ENCODE peak calls at places on chromosome X, in nine cellular contexts. P is CD4-positive, CD25-positive, alpha-beta regulatory T cell; J is HuH-7.5; B is HTR-8/SVneo; W is NB4; Y is SK-N-DZ; H is activated T-cell treated with anti-CD3 and anti-CD28 coated beads for 1 hour; E is MM.1S; A is progenitor cell of endocrine pancreas. V is an unnamed sample.

GRCh38 chrX:70336767-70337166 is 46.9 kb downstream of the KIF4A start:
- DNase-seq in W (no peak), J (no peak), B (no peak), P (no peak), H (no peak), Y (no peak), A (no peak), E (peak), V (no peak)

GRCh38 chrX:1205681-1206611 is 6.5 kb downstream of the CRLF2 start:
- DNase-seq in J (no peak), P (no peak), W (peak), B (peak), Y (peak), H (no peak), E (peak), A (no peak), V (peak)

GRCh38 chrX:18793601-18794089 is 86.2 kb downstream of the PPEF1 start:
- DNase-seq in P (no peak), E (no peak), H (no peak), A (no peak), Y (no peak), W (peak), B (no peak), J (no peak), V (no peak)

GRCh38 chrX:119008122-119008744 is 33.8 kb downstream of the LONRF3 start:
- DNase-seq in J (peak), Y (peak), E (peak), B (peak), A (no peak), H (peak), P (no peak), W (peak), V (peak)

GRCh38 chrX:40064055-40064597 is 33.6 kb downstream of the BCOR start:
- DNase-seq in W (no peak), H (no peak), J (no peak), Y (no peak), B (no peak), A (no peak), E (no peak), P (no peak), V (no peak)

GRCh38 chrX:51507551-51507950 is 11.2 kb upstream of the NUDT11 start:
- DNase-seq in H (no peak), J (no peak), A (no peak), P (no peak), B (no peak), E (no peak), Y (no peak), W (no peak), V (no peak)

GRCh38 chrX:106670631-106671030 is 55.9 kb upstream of the RNF128 start:
- DNase-seq in B (no peak), P (no peak), Y (no peak), H (no peak), W (no peak), J (no peak), A (no peak), E (no peak), V (no peak)

GRCh38 chrX:1468250-1468772 is 15.6 kb upstream of the ASMTL start:
- DNase-seq in A (peak), P (peak), Y (no peak), J (no peak), W (peak), E (peak), B (peak), H (peak), V (no peak)

GRCh38 chrX:10165580-10166247 is 8.9 kb downstream of the CLCN4 start:
- DNase-seq in P (no peak), E (no peak), Y (no peak), W (peak), A (no peak), B (no peak), H (no peak), J (no peak), V (no peak)

GRCh38 chrX:135596495-135596894 is 76.0 kb downstream of the INTS6L start:
- DNase-seq in J (no peak), W (peak), H (peak), P (peak), A (peak), B (peak), E (peak), Y (peak), V (no peak)

GRCh38 chrX:41381685-41382084 is 47.7 kb downstream of the DDX3X start:
- DNase-seq in Y (no peak), W (peak), H (no peak), P (no peak), J (peak), B (peak), A (no peak), E (no peak), V (peak)

GRCh38 chrX:86047174-86047991 is at the start of gene CHM:
- DNase-seq in J (no peak), P (peak), B (peak), Y (peak), H (peak), E (peak), A (peak), W (peak), V (peak)

GRCh38 chrX:15235001-15235400 is 34.9 kb downstream of the ASB9 start:
- DNase-seq in A (no peak), P (no peak), H (no peak), J (no peak), E (no peak), B (no peak), W (no peak), Y (no peak), V (no peak)

GRCh38 chrX:123993904-123994635 is 32.6 kb downstream of the STAG2 start:
- DNase-seq in P (no peak), Y (no peak), B (no peak), J (no peak), E (no peak), H (no peak), W (peak), A (no peak), V (no peak)

GRCh38 chrX:129876734-129877395 is 29.1 kb upstream of the UTP14A start:
- DNase-seq in Y (no peak), J (no peak), B (peak), W (peak), A (no peak), H (no peak), E (no peak), P (no peak), V (peak)

GRCh38 chrX:153845842-153846241 is 15.5 kb upstream of the PDZD4 start:
- DNase-seq in Y (no peak), H (no peak), P (no peak), W (no peak), E (no peak), J (no peak), B (no peak), A (no peak), V (no peak)

GRCh38 chrX:136318166-136318565 is 17.4 kb downstream of the ADGRG4 start:
- DNase-seq in Y (no peak), P (no peak), E (no peak), B (no peak), J (no peak), W (no peak), H (no peak), A (no peak), V (no peak)

GRCh38 chrX:10482708-10483107 is 137.7 kb downstream of the MID1 start:
- DNase-seq in A (no peak), P (no peak), H (no peak), Y (no peak), B (no peak), E (no peak), W (no peak), J (no peak), V (no peak)

GRCh38 chrX:78092296-78092695 is 11.8 kb upstream of the PGK1 start:
- DNase-seq in E (peak), B (peak), P (no peak), H (no peak), A (no peak), J (no peak), W (no peak), Y (peak), V (peak)

GRCh38 chrX:39705299-39705698 is 392.5 kb downstream of the BCOR start:
- DNase-seq in E (no peak), A (no peak), H (no peak), Y (no peak), W (peak), J (no peak), B (peak), P (no peak), V (peak)

GRCh38 chrX:50707955-50708694 is 105.9 kb downstream of the SHROOM4 start:
- DNase-seq in W (no peak), B (no peak), P (no peak), A (no peak), H (no peak), Y (no peak), J (no peak), E (no peak), V (no peak)

GRCh38 chrX:131763674-131764073 is 219.8 kb downstream of the OR13H1 start:
- DNase-seq in Y (peak), W (no peak), B (no peak), J (no peak), E (peak), H (no peak), A (no peak), P (no peak), V (peak)

GRCh38 chrX:109959356-109959871 is 43.5 kb upstream of the TMEM164 start:
- DNase-seq in Y (no peak), A (no peak), B (no peak), P (no peak), W (peak), J (no peak), E (peak), H (no peak), V (no peak)

GRCh38 chrX:74421181-74422028 is at the start of gene SLC16A2:
- DNase-seq in A (peak), W (peak), P (peak), E (peak), H (peak), B (peak), J (no peak), Y (peak), V (peak)

GRCh38 chrX:30649859-30650258 is 3.4 kb upstream of the GK start:
- DNase-seq in H (no peak), W (no peak), E (peak), Y (no peak), B (no peak), P (no peak), A (no peak), J (no peak), V (no peak)

V was measured in brain microvascular endothelial cell.